ENCODE peak calls at places on chromosome 1, in four cellular contexts. F, L, Q and I are unnamed samples.

GRCh38 chr1:235857756-235858155 is 8.9 kb downstream of the LYST start:
- DNase-seq in Q (no peak), L (no peak), F (no peak), I (no peak)

GRCh38 chr1:217134857-217135568 is 411.8 kb upstream of the ESRRG start:
- DNase-seq in Q (no peak), L (peak), F (no peak), I (no peak)

GRCh38 chr1:32150847-32151246 is 28.6 kb upstream of the TXLNA start:
- DNase-seq in Q (no peak), F (no peak), L (no peak), I (no peak)

GRCh38 chr1:198901280-198901679 is 262.4 kb downstream of the PTPRC start:
- DNase-seq in F (no peak), Q (no peak), L (no peak), I (no peak)

GRCh38 chr1:37537378-37537777 is 16.7 kb downstream of the SNIP1 start:
- DNase-seq in F (no peak), Q (no peak), L (peak), I (no peak)

GRCh38 chr1:204837440-204838084 is 33.1 kb upstream of the NFASC start:
- DNase-seq in F (peak), Q (no peak), L (peak), I (no peak)

GRCh38 chr1:42639116-42639515 is 19.1 kb upstream of the PPIH start:
- DNase-seq in Q (no peak), L (no peak), F (no peak), I (no peak)

GRCh38 chr1:95532335-95532734 is 298.3 kb downstream of the RWDD3 start:
- DNase-seq in F (no peak), L (no peak), Q (no peak), I (no peak)

GRCh38 chr1:216562383-216562782 is 139.1 kb upstream of the USH2A start:
- DNase-seq in Q (no peak), F (no peak), L (no peak), I (no peak)

GRCh38 chr1:193927550-193927949 is 741.1 kb upstream of the B3GALT2 start:
- DNase-seq in L (no peak), F (no peak), Q (no peak), I (no peak)

GRCh38 chr1:74053407-74053806 is 144.6 kb downstream of the LRRIQ3 start:
- DNase-seq in F (no peak), L (peak), Q (no peak), I (no peak)

GRCh38 chr1:189616893-189617292 is 860.8 kb downstream of the BRINP3 start:
- DNase-seq in F (no peak), Q (no peak), L (peak), I (no peak)

GRCh38 chr1:153070243-153070642 is 1.2 kb downstream of the SPRR2B start:
- DNase-seq in F (no peak), Q (no peak), L (no peak), I (no peak)

GRCh38 chr1:2807036-2807435 is 5.5 kb upstream of the TTC34 start:
- DNase-seq in L (no peak), F (no peak), Q (no peak), I (peak)

GRCh38 chr1:145918992-145919939 is 749 bp upstream of the PEX11B start:
- DNase-seq in Q (no peak), F (peak), L (peak), I (peak)